ENCODE peak calls at places on chromosomes 5 and 9, in five cellular contexts. N is dorsolateral prefrontal cortex, S is A549, P is HCT116, W is DND-41. M is an unnamed sample.

GRCh38 chr5:160311491-160312138 is 749 bp downstream of the CCNJL start:
- DNase-seq in N (no peak), P (no peak), S (peak; percentile 41), W (no peak), M (no peak)

GRCh38 chr9:134384811-134385479 is 58.7 kb downstream of the RXRA start:
- DNase-seq in S (no peak), W (no peak), N (peak; percentile 82), P (no peak), M (no peak)

GRCh38 chr9:21523021-21524014 is 41.2 kb upstream of the IFNE start:
- DNase-seq in W (no peak), S (no peak), P (no peak), N (no peak), M (no peak)

GRCh38 chr9:93309889-93310425 is 126.0 kb downstream of the WNK2 start:
- DNase-seq in N (no peak), W (no peak), P (no peak), S (no peak), M (no peak)

GRCh38 chr9:95508242-95508967 is 8.4 kb downstream of the PTCH1 start:
- DNase-seq in W (no peak), S (peak; percentile 25), P (no peak), N (no peak), M (peak; percentile 57)

GRCh38 chr9:127838375-127839078 is 15.9 kb downstream of the ENG start:
- DNase-seq in P (no peak), W (no peak), S (peak; percentile 51), N (no peak), M (no peak)

GRCh38 chr9:107368696-107369095 is 85.6 kb downstream of the RAD23B start:
- DNase-seq in N (no peak), S (no peak), W (no peak), P (no peak), M (no peak)

GRCh38 chr5:65066385-65066784 is 297.7 kb downstream of the CWC27 start:
- DNase-seq in S (no peak), N (no peak), P (no peak), W (no peak), M (no peak)

GRCh38 chr9:69971643-69972449 is 71.8 kb upstream of the MAMDC2 start:
- DNase-seq in W (peak; percentile 51), S (peak; percentile 52), N (peak; percentile 75), P (peak; percentile 36), M (peak; percentile 76)

GRCh38 chr9:82080265-82080664 is 91.7 kb downstream of the SPATA31D1 start:
- DNase-seq in P (no peak), W (no peak), S (no peak), N (no peak), M (no peak)

GRCh38 chr9:98172604-98173003 is 19.8 kb downstream of the CORO2A start:
- DNase-seq in S (peak; percentile 10), N (no peak), W (no peak), P (no peak), M (no peak)

GRCh38 chr9:137474271-137474670 is 15.1 kb upstream of the NSMF start:
- DNase-seq in W (no peak), S (no peak), N (no peak), P (no peak), M (no peak)

GRCh38 chr9:135468866-135469521 is 10.6 kb upstream of the PPP1R26 start:
- DNase-seq in S (no peak), N (no peak), W (no peak), P (peak; percentile 76), M (no peak)

GRCh38 chr9:86041331-86041741 is 58.0 kb downstream of the GOLM1 start:
- DNase-seq in P (no peak), N (no peak), W (no peak), S (no peak), M (no peak)

GRCh38 chr9:94819161-94819677 is 92.7 kb downstream of the AOPEP start:
- DNase-seq in P (no peak), N (no peak), S (peak; percentile 66), W (no peak), M (no peak)

GRCh38 chr9:133641861-133642595 is 5.9 kb downstream of the DBH start:
- DNase-seq in P (no peak), N (no peak), S (no peak), W (no peak), M (no peak)

GRCh38 chr5:96651948-96652753 is 10.0 kb upstream of the CAST start:
- DNase-seq in W (no peak), N (no peak), P (no peak), S (peak; percentile 58), M (peak; percentile 66)

GRCh38 chr5:153584131-153584530 is 93.7 kb downstream of the GRIA1 start:
- DNase-seq in W (no peak), N (no peak), P (no peak), S (no peak), M (no peak)

GRCh38 chr9:81474125-81474524 is 215.2 kb downstream of the TLE1 start:
- DNase-seq in S (no peak), W (no peak), P (no peak), N (no peak), M (no peak)

GRCh38 chr9:16598316-16598715 is 272.2 kb downstream of the BNC2 start:
- DNase-seq in S (no peak), W (no peak), P (no peak), N (no peak), M (no peak)

GRCh38 chr5:150166193-150167162 is at the start of gene CDX1:
- DNase-seq in P (no peak), S (no peak), N (no peak), W (no peak), M (no peak)

GRCh38 chr5:76836181-76836580 is 13.6 kb upstream of the S100Z start:
- DNase-seq in W (no peak), N (no peak), S (no peak), P (no peak), M (no peak)

GRCh38 chr5:27855491-27855890 is 817.1 kb upstream of the CDH9 start:
- DNase-seq in W (no peak), N (no peak), S (peak; percentile 43), P (no peak), M (no peak)

GRCh38 chr9:90268613-90269012 is 374.0 kb downstream of the DIRAS2 start:
- DNase-seq in N (no peak), S (no peak), P (no peak), W (no peak), M (no peak)

DNA sequence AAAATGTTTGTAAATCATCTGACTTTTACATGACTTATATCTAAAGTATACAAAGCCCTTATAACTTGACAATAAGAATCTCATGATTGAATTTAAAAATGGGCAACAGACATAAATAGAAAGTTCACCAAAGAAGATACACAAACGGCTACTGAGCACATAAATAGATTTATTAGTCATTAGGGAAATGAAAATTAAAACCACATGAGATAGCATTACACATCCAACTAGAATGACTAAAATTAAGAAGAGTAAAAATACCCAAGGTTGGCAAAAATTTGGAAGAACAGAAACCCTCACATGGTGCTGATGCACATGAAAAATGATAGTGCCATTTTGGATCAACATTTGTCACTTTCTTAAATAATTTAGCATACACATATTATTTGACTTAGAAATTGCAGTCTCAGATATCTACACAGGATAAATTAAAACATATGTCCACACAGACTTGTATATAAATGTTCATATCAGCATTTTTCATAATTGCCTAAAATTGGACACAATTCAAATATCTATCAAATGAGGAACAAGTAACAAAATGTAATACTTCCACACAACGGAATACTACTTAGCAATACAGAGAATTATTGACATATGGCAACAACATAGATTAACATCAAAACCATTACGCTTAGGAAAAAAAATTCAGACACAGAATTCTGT is 359.1 kb upstream of the DAB2 start:
- DNase-seq in W (no peak), N (no peak), S (no peak), P (no peak), M (no peak)
- H3K27ac ChIP-seq in W (no peak overlapping the region), N (no peak overlapping the region), S (no peak overlapping the region), P (no peak overlapping the region), M (no peak overlapping the region)

GRCh38 chr5:137834498-137834897 is 33.2 kb upstream of the MYOT start:
- DNase-seq in S (no peak), N (no peak), P (no peak), W (no peak), M (no peak)
- H3K27ac ChIP-seq in S (peak overlapping the region; percentile 63), N (no peak overlapping the region), P (no peak overlapping the region), W (no peak overlapping the region), M (no peak overlapping the region)

GRCh38 chr5:82416506-82416905 is 138.4 kb upstream of the RPS23 start:
- DNase-seq in S (no peak), P (no peak), N (no peak), W (no peak), M (no peak)

GRCh38 chr5:82418608-82418950 is 140.4 kb upstream of the RPS23 start:
- DNase-seq in P (no peak), N (no peak), S (no peak), W (no peak), M (no peak)

GRCh38 chr5:82421119-82421518 is 143.0 kb upstream of the RPS23 start:
- DNase-seq in P (peak; percentile 69), S (peak; percentile 52), W (no peak), N (no peak), M (no peak)

GRCh38 chr5:82419559-82420332 is 141.6 kb upstream of the RPS23 start:
- DNase-seq in S (no peak), P (no peak), N (no peak), W (no peak), M (no peak)

DNA sequence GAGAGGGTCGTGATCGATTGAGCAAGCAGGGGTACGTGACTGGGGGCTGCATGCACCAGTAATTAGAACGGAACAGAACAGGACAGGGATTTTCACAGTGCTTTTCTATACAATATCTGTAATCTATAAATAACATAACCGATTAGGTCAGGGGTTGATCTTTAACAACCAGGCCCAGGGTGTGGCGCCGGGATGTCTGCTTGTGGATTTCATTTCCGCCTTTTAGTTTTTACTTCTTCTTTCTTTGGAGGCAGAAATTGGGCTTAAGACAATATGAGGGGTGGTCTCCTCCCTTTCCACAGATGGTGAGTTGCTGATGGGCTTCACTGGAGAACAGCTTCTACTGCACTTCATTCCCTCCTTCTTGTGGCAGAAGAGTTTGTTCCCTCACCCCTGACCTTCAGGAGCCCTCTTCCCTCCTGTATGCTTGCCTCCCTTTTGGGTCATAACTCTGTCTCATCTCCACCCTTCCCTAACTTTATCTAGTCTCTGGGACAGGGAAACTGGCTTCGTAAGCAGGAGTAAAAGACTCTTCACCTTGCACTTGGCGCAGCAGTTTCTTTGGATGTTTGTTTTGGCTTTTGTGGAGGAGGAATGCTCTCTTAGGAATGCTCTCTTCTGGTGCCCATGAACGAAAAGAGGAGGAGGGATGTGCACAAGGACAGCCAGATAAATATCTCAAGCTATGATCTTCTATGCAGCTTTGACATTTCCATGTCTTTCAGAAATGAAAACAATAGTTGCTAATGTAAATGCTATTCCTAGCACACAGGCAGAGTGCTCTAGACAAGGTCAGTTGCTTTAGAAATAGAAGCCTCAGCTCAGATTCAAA is 139.8 kb upstream of the RPS23 start:
- DNase-seq in N (no peak), P (no peak), W (no peak), S (no peak), M (no peak)
- H3K27ac ChIP-seq in N (no peak overlapping the region), P (no peak overlapping the region), W (peak overlapping the region; percentile 52), S (no peak overlapping the region), M (no peak overlapping the region)

DNA sequence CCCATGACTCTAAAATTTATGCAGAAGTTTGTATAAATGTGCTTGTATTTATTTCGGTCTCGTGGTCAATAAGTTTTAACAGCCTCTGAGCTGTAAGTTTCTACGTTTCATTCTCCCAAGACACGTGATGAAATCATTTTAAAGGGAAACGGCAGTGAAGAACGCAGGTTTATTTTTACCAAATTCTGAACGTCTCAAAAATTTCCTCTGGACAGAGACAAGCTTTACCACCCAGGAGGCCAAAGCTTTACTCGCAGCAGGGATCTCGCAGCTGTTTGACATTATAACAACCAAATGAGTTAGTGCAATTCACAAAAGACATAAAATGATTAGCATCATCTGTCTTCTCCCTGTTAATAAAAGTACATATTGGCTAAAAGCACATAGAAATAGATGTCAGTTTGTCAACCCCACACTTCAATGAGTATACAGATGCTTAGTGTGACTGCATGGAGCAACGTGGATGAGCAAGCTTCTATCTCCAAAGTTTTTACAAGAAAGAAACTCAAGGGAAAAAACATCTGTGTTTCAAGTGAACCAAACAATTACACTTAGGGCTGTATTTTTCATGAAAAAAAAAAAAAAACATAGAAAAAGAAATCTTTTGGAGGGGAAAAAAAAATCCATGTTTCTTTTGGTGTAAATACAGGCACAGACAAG is 2.5 kb downstream of the SEMA5A start:
- DNase-seq in W (no peak), S (no peak), N (no peak), P (no peak), M (no peak)
- H3K27ac ChIP-seq in W (no peak overlapping the region), S (no peak overlapping the region), N (no peak overlapping the region), P (no peak overlapping the region), M (no peak overlapping the region)

M was measured in Karpas-422.